ENCODE peak calls at places on chromosomes 7 and 10, in four cellular contexts. O is tibial nerve, G is heart left ventricle, I is cardiac muscle cell. P is an unnamed sample.

GRCh38 chr7:23468721-23469149 is 1.6 kb downstream of the IGF2BP3 start:
- DNase-seq in O (no peak), G (no peak), I (no peak), P (no peak)

GRCh38 chr7:79528421-79528820 is 75.0 kb upstream of the MAGI2 start:
- DNase-seq in O (no peak), G (no peak), I (no peak), P (no peak)

GRCh38 chr7:26372211-26372610 is 80.5 kb downstream of the SNX10 start:
- DNase-seq in O (no peak), G (no peak), I (no peak), P (no peak)

GRCh38 chr7:118330373-118330772 is 105.9 kb downstream of the ANKRD7 start:
- DNase-seq in O (no peak), G (no peak), I (no peak), P (no peak)

GRCh38 chr7:70353310-70353947 is 755.2 kb downstream of the AUTS2 start:
- DNase-seq in O (no peak), G (no peak), I (no peak), P (no peak)

GRCh38 chr7:104207348-104207730 is 474 bp downstream of the ORC5 start:
- DNase-seq in O (no peak), G (no peak), I (peak), P (no peak)

GRCh38 chr7:46444266-46444665 is 523.2 kb upstream of the IGFBP3 start:
- DNase-seq in O (no peak), G (no peak), I (no peak), P (no peak)

GRCh38 chr7:30790391-30790790 is 19.2 kb downstream of the MINDY4 start:
- DNase-seq in O (no peak), G (no peak), I (no peak), P (no peak)

GRCh38 chr10:17059197-17059688 is 70.4 kb downstream of the CUBN start:
- DNase-seq in O (no peak), G (no peak), I (peak), P (no peak)

GRCh38 chr7:139883814-139884213 is 54.8 kb downstream of the TBXAS1 start:
- DNase-seq in O (no peak), G (no peak), I (no peak), P (no peak)

GRCh38 chr10:73017955-73018480 is 63.4 kb upstream of the PLA2G12B start:
- DNase-seq in O (no peak), G (peak), I (peak), P (no peak)

GRCh38 chr10:29646238-29646902 is 11.6 kb upstream of the SVIL start:
- DNase-seq in O (peak), G (no peak), I (peak), P (no peak)

GRCh38 chr10:47240173-47240572 is 59.8 kb upstream of the GDF10 start:
- DNase-seq in O (no peak), G (no peak), I (no peak), P (no peak)

GRCh38 chr7:29033584-29033983 is 75.5 kb upstream of the TRIL start:
- DNase-seq in O (no peak), G (no peak), I (no peak), P (no peak)

GRCh38 chr10:93995598-93996271 is 2.0 kb downstream of the PLCE1 start:
- DNase-seq in O (no peak), G (no peak), I (peak), P (no peak)

GRCh38 chr10:87862644-87863101 is 660 bp downstream of the KLLN start:
- DNase-seq in O (no peak), G (no peak), I (no peak), P (no peak)

GRCh38 chr7:117041007-117041406 is 87.7 kb downstream of the ST7 start:
- DNase-seq in O (no peak), G (no peak), I (no peak), P (no peak)

GRCh38 chr10:6766061-6766460 is 186.0 kb upstream of the PRKCQ start:
- DNase-seq in O (peak), G (no peak), I (peak), P (no peak)
- H3K4me3 ChIP-seq in O (no peak), G (no peak), I (no peak), P (no peak)

GRCh38 chr7:147509859-147510542 is 1080.6 kb upstream of the C7orf33 start:
- DNase-seq in O (no peak), G (no peak), I (no peak), P (no peak)

GRCh38 chr7:147510913-147511312 is 1079.7 kb upstream of the C7orf33 start:
- DNase-seq in O (no peak), G (no peak), I (peak), P (peak)

GRCh38 chr7:147513451-147513850 is 1077.1 kb upstream of the C7orf33 start:
- DNase-seq in O (no peak), G (no peak), I (peak), P (no peak)

GRCh38 chr7:147509052-147509480 is 1081.5 kb upstream of the C7orf33 start:
- DNase-seq in O (no peak), G (no peak), I (peak), P (no peak)
- H3K4me3 ChIP-seq in O (no peak), G (no peak), I (no peak), P (no peak)

DNA sequence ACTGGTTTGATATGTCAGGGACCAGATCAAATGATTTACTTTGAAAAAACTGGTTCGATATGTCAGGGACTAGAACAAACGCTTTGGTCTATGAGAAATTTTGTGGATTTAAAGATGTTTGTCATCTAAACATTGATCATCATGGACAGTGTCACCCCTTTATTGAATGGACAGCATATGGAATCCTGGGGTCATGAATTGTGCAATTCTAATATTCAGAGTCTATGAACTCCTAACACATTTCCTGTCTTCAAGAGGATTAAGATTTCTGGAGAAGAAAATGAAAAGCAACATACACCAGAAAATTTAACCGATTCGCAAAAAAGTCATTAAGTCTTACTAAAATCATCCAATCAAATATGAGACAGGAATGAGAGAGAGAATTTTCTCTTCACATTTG is 106.4 kb upstream of the FAM133B start:
- DNase-seq in O (no peak), G (no peak), I (no peak), P (no peak)
- H3K4me3 ChIP-seq in O (no peak), G (no peak), I (peak), P (no peak)

GRCh38 chr7:1457059-1457948 is 2.0 kb downstream of the MICALL2 start:
- DNase-seq in O (no peak), G (no peak), I (no peak), P (no peak)
- H3K4me3 ChIP-seq in O (peak), G (peak), I (no peak), P (peak)

GRCh38 chr7:99105756-99106155 is 38.2 kb downstream of the SMURF1 start:
- DNase-seq in O (no peak), G (no peak), I (no peak), P (no peak)

GRCh38 chr7:99108615-99109014 is 35.3 kb downstream of the SMURF1 start:
- DNase-seq in O (no peak), G (no peak), I (no peak), P (no peak)

GRCh38 chr7:99106411-99106810 is 37.5 kb downstream of the SMURF1 start:
- DNase-seq in O (no peak), G (no peak), I (no peak), P (no peak)

GRCh38 chr7:99104631-99105030 is 39.3 kb downstream of the SMURF1 start:
- DNase-seq in O (no peak), G (no peak), I (no peak), P (no peak)

DNA sequence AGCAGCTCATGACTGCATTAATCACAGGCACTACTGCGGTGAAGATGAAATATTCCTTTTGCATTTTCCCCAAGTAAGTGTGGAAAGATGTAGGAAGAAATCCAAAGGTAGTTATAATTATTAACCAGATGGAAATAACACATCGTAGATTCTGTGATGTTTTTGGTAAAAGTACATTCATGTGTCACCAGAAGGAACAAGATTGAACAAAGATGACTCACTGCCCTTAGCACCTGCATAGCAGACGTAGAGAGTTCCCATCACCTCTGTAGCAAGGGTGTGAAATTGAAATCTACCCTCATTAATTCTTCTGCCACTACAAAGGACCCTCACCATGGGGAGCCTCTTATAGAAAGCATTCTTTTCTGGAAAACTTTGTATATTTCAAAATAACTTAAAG is 37.0 kb downstream of the SMURF1 start:
- DNase-seq in O (no peak), G (no peak), I (no peak), P (no peak)
- H3K4me3 ChIP-seq in O (no peak), G (no peak), I (no peak), P (no peak)

GRCh38 chr10:79440281-79440680 is 5.1 kb downstream of the ZCCHC24 start:
- DNase-seq in O (no peak), G (no peak), I (no peak), P (no peak)
- H3K4me3 ChIP-seq in O (no peak), G (no peak), I (no peak), P (no peak)

DNA sequence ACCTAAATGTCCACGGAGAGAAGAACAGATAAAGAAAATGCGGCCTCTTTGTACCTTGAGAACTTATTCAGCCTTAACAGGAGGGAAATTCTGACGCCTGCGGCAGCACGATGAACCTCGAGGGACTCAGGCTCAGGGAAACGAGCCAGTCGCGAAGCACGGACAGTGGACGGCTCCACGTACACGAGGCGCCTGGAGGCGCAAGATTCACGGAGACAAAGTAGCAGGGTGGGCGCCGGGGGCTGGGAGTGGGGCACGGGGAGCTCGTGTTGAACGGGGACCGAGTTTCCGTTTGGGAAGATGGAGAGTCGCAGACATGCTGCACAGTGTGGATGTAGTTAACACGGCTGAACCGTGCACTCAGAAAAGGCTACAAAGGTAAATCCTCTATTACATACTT is 13.2 kb upstream of the UTF1 start:
- DNase-seq in O (no peak), G (peak), I (no peak), P (no peak)
- H3K4me3 ChIP-seq in O (no peak), G (no peak), I (no peak), P (no peak)

GRCh38 chr10:133276435-133277201 is at the start of gene ADAM8:
- DNase-seq in O (no peak), G (no peak), I (no peak), P (no peak)
- H3K4me3 ChIP-seq in O (no peak), G (peak), I (peak), P (no peak)

DNA sequence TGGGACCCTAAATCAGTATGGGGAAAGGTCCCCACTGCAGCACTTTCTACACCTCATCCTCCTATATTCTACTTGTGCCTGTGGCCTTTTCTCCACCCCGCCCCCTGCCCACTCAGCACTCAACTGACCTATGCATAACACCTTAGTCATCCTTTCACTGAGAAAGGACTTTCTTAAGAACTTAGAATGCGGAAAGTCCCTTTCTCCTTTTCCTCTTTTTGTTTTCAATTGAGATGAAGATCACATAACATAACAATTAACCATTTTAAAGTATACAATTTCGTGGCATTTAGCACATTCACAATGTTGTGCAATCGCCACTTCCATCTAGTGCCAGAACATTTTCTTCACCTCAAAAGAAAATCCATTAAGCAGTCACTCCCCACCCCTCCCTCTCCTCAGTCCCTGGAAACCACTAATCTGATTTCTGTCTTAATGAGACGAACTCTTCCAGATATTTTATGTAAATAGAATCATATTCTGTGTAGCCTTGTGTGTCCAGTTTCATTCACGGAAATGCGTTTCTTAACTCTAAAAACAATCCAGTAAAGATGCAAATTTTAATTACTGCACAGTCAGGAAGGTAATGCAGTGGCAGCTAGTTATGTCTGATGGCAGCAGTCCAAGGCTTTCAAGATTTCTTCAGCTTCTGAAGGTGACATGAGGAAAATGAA is 41.7 kb downstream of the FAS start:
- DNase-seq in O (no peak), G (no peak), I (peak), P (peak)
- H3K4me3 ChIP-seq in O (no peak), G (no peak), I (no peak), P (peak)